ENCODE peak calls at places on chromosomes 11 and 22, in seven cellular contexts. S, B, C, K, I, V and Z are unnamed samples.

GRCh38 chr11:121024989-121025388 is 1.1 kb downstream of the TBCEL start:
- DNase-seq in B (peak), C (no peak), K (no peak), V (no peak), I (no peak), S (peak), Z (peak)

GRCh38 chr22:25012743-25013142 is 60.2 kb downstream of the KIAA1671 start:
- DNase-seq in V (no peak), S (no peak), B (no peak), I (no peak), C (no peak), K (no peak), Z (no peak)

GRCh38 chr11:23990346-23990745 is 506.5 kb upstream of the LUZP2 start:
- DNase-seq in V (no peak), B (no peak), I (no peak), S (no peak), K (no peak), C (no peak), Z (no peak)

GRCh38 chr11:48148749-48149148 is 67.9 kb upstream of the OR4B1 start:
- DNase-seq in V (no peak), C (no peak), B (no peak), S (no peak), K (no peak), I (no peak), Z (no peak)

GRCh38 chr11:84165139-84165538 is 879.0 kb upstream of the CCDC90B start:
- DNase-seq in V (no peak), C (no peak), I (no peak), S (no peak), B (no peak), K (no peak), Z (no peak)

GRCh38 chr11:67611704-67612587 is 5.2 kb downstream of the NDUFV1 start:
- DNase-seq in C (peak), K (no peak), S (no peak), B (no peak), I (no peak), V (no peak), Z (no peak)

GRCh38 chr11:113675565-113675964 is 30.5 kb downstream of the TMPRSS5 start:
- DNase-seq in K (no peak), S (no peak), B (no peak), C (no peak), V (no peak), I (no peak), Z (no peak)

GRCh38 chr11:122123258-122123929 is 7.4 kb upstream of the BLID start:
- DNase-seq in V (no peak), K (no peak), B (no peak), I (no peak), S (no peak), C (no peak), Z (no peak)

GRCh38 chr11:62548545-62549335 is 2.1 kb upstream of the AHNAK start:
- DNase-seq in S (no peak), B (no peak), V (no peak), I (no peak), C (no peak), K (no peak), Z (peak)

GRCh38 chr11:46338988-46339666 is 8.1 kb upstream of the DGKZ start:
- DNase-seq in B (no peak), C (peak), I (no peak), V (no peak), K (no peak), S (no peak), Z (no peak)

GRCh38 chr22:16961477-16962186 is 46.4 kb downstream of the GAB4 start:
- DNase-seq in B (no peak), K (peak), S (no peak), V (no peak), I (no peak), C (peak), Z (no peak)

GRCh38 chr11:3896644-3897043 is 41.2 kb downstream of the STIM1 start:
- DNase-seq in I (no peak), C (no peak), B (no peak), K (no peak), V (no peak), S (no peak), Z (no peak)

GRCh38 chr11:125999234-125999880 is 53.5 kb downstream of the VSIG10L2 start:
- DNase-seq in V (no peak), K (no peak), C (no peak), B (no peak), I (no peak), S (no peak), Z (no peak)

GRCh38 chr22:20392983-20393704 is 807 bp upstream of the ZNF74 start:
- DNase-seq in K (peak), I (no peak), S (no peak), B (no peak), V (no peak), C (no peak), Z (no peak)

GRCh38 chr11:45314900-45315299 is 28.8 kb upstream of the SYT13 start:
- DNase-seq in I (no peak), S (no peak), C (peak), V (no peak), B (no peak), K (peak), Z (no peak)

GRCh38 chr11:23897453-23898289 is 599.2 kb upstream of the LUZP2 start:
- DNase-seq in K (no peak), I (peak), V (no peak), B (no peak), S (no peak), C (no peak), Z (no peak)

GRCh38 chr22:36344106-36344827 is 43.5 kb downstream of the MYH9 start:
- DNase-seq in C (no peak), K (no peak), S (no peak), I (no peak), V (no peak), B (no peak), Z (no peak)

GRCh38 chr22:27632451-27633295 is 168.9 kb downstream of the MN1 start:
- DNase-seq in B (no peak), S (no peak), I (peak), C (no peak), V (no peak), K (peak), Z (no peak)

GRCh38 chr22:24090581-24090980 is 79.5 kb downstream of the CABIN1 start:
- DNase-seq in C (no peak), V (no peak), B (no peak), I (no peak), K (no peak), S (no peak), Z (no peak)

GRCh38 chr11:113629562-113629961 is 76.5 kb downstream of the TMPRSS5 start:
- DNase-seq in V (no peak), S (no peak), C (peak), K (no peak), B (no peak), I (no peak), Z (no peak)

GRCh38 chr22:32574397-32574796 is 99.8 kb downstream of the FBXO7 start:
- DNase-seq in K (no peak), S (no peak), C (no peak), I (no peak), B (no peak), V (no peak), Z (peak)

GRCh38 chr22:20117656-20118571 is 888 bp upstream of the TRMT2A start:
- DNase-seq in K (peak), B (peak), C (no peak), S (peak), I (no peak), V (no peak), Z (no peak)

GRCh38 chr11:40867991-40868685 is 591.3 kb downstream of the LRRC4C start:
- DNase-seq in C (no peak), I (no peak), B (no peak), K (no peak), V (no peak), S (no peak), Z (no peak)

GRCh38 chr11:83159901-83160865 is 3.3 kb downstream of the PCF11 start:
- DNase-seq in V (no peak), B (no peak), I (no peak), C (no peak), S (no peak), K (no peak), Z (no peak)

GRCh38 chr22:46583571-46583970 is 36.6 kb upstream of the GRAMD4 start:
- DNase-seq in K (no peak), C (no peak), V (no peak), I (no peak), S (no peak), B (no peak), Z (no peak)

GRCh38 chr11:118789501-118790356 is 1.2 kb downstream of the DDX6 start:
- DNase-seq in V (peak), B (no peak), K (peak), I (no peak), S (no peak), C (peak), Z (no peak)

GRCh38 chr22:17910561-17911311 is 113.6 kb downstream of the MICAL3 start:
- DNase-seq in I (peak), K (peak), C (peak), B (no peak), V (no peak), S (no peak), Z (no peak)

GRCh38 chr22:16601437-16602223 is 9.0 kb upstream of the CCT8L2 start:
- DNase-seq in C (no peak), V (no peak), K (peak), S (no peak), I (no peak), B (no peak), Z (no peak)

GRCh38 chr11:105609832-105610781 is at the start of gene GRIA4:
- DNase-seq in V (no peak), B (no peak), C (peak), K (no peak), S (no peak), I (peak), Z (no peak)

GRCh38 chr22:37303821-37304274 is 21.5 kb downstream of the CYTH4 start:
- DNase-seq in I (no peak), C (no peak), S (no peak), B (no peak), V (no peak), K (peak), Z (peak)

GRCh38 chr11:107856180-107856980 is 2.2 kb downstream of the SLC35F2 start:
- DNase-seq in C (no peak), S (no peak), K (no peak), V (no peak), I (no peak), B (no peak), Z (no peak)

GRCh38 chr11:120203626-120204025 is 7.2 kb upstream of the OAF start:
- DNase-seq in S (no peak), K (no peak), C (no peak), B (no peak), V (no peak), I (no peak), Z (no peak)

GRCh38 chr11:12469451-12469850 is 92.1 kb downstream of the PARVA start:
- DNase-seq in S (no peak), B (no peak), I (no peak), C (no peak), V (no peak), K (no peak), Z (no peak)

GRCh38 chr22:50725597-50725996 is 12.4 kb upstream of the ACR start:
- DNase-seq in B (no peak), K (no peak), S (no peak), I (no peak), V (no peak), C (no peak), Z (no peak)
- TF ChIP-seq TAF1 in B (no peak), K (no peak), S (no peak), I (no peak), V (no peak), C (no peak), Z (no peak)

GRCh38 chr11:77340501-77340900 is 39.0 kb upstream of the GDPD4 start:
- DNase-seq in K (no peak), I (no peak), B (no peak), V (no peak), C (no peak), S (no peak), Z (no peak)

GRCh38 chr11:77347962-77348361 is 46.5 kb upstream of the GDPD4 start:
- DNase-seq in I (no peak), C (no peak), K (no peak), B (no peak), V (no peak), S (no peak), Z (no peak)

GRCh38 chr11:77346906-77347603 is 45.6 kb upstream of the GDPD4 start:
- DNase-seq in S (no peak), V (no peak), I (no peak), K (no peak), B (no peak), C (no peak), Z (no peak)

GRCh38 chr11:77351281-77351905 is 49.9 kb upstream of the GDPD4 start:
- DNase-seq in S (no peak), K (no peak), I (no peak), B (no peak), V (no peak), C (no peak), Z (no peak)

DNA sequence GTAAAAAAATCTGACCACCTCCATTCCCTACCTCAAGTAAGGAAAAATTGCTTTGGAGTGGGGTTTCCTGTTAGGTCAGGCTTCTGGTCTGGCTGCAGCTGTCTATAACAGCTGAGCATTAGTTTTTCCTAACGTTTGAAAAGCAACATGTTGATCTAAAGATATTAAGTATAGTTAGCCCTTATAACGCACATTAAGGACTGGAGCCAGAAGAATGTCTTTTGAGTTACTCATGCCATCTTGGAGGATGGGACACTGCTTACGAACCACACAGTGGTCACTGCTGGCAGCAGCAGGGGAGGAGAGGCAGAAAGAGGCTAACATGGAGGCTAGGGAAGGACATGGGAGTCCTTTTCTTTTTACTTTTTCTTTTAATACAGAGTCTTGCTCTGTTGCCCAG is 44.1 kb upstream of the GDPD4 start:
- DNase-seq in K (no peak), C (no peak), V (no peak), I (no peak), B (no peak), S (no peak), Z (no peak)
- TF ChIP-seq TAF1 in K (no peak), C (no peak), V (no peak), I (no peak), B (no peak), S (no peak), Z (no peak)

GRCh38 chr11:9609002-9609759 is 35.7 kb downstream of the WEE1 start:
- DNase-seq in S (no peak), V (no peak), K (no peak), C (peak), I (no peak), B (no peak), Z (no peak)

GRCh38 chr11:9606799-9607510 is 33.5 kb downstream of the WEE1 start:
- DNase-seq in K (no peak), S (no peak), C (peak), V (no peak), B (no peak), I (no peak), Z (peak)

GRCh38 chr11:9607511-9607899 is 34.0 kb downstream of the WEE1 start:
- DNase-seq in K (no peak), S (no peak), C (no peak), B (no peak), V (no peak), I (no peak), Z (peak)

GRCh38 chr11:9604134-9604533 is 30.7 kb downstream of the WEE1 start:
- DNase-seq in V (no peak), I (no peak), K (no peak), B (no peak), S (no peak), C (no peak), Z (no peak)

GRCh38 chr11:9605742-9606141 is 32.3 kb downstream of the WEE1 start:
- DNase-seq in V (no peak), C (no peak), S (no peak), I (no peak), K (no peak), B (no peak), Z (no peak)
- TF ChIP-seq TAF1 in V (no peak), C (no peak), S (no peak), I (no peak), K (no peak), B (no peak), Z (no peak)

GRCh38 chr11:74490945-74491344 is 2.6 kb downstream of the LIPT2 start:
- DNase-seq in V (no peak), B (no peak), I (no peak), S (no peak), C (no peak), K (no peak), Z (no peak)

GRCh38 chr11:74494916-74495315 is 1.4 kb upstream of the LIPT2 start:
- DNase-seq in S (no peak), K (no peak), B (no peak), I (no peak), V (no peak), C (no peak), Z (no peak)

GRCh38 chr11:74492084-74492483 is 1.4 kb downstream of the LIPT2 start:
- DNase-seq in I (no peak), C (no peak), K (no peak), V (no peak), S (no peak), B (no peak), Z (no peak)

GRCh38 chr11:74492974-74493815 is at the start of gene LIPT2:
- DNase-seq in C (peak), K (peak), V (peak), S (peak), I (peak), B (peak), Z (peak)

DNA sequence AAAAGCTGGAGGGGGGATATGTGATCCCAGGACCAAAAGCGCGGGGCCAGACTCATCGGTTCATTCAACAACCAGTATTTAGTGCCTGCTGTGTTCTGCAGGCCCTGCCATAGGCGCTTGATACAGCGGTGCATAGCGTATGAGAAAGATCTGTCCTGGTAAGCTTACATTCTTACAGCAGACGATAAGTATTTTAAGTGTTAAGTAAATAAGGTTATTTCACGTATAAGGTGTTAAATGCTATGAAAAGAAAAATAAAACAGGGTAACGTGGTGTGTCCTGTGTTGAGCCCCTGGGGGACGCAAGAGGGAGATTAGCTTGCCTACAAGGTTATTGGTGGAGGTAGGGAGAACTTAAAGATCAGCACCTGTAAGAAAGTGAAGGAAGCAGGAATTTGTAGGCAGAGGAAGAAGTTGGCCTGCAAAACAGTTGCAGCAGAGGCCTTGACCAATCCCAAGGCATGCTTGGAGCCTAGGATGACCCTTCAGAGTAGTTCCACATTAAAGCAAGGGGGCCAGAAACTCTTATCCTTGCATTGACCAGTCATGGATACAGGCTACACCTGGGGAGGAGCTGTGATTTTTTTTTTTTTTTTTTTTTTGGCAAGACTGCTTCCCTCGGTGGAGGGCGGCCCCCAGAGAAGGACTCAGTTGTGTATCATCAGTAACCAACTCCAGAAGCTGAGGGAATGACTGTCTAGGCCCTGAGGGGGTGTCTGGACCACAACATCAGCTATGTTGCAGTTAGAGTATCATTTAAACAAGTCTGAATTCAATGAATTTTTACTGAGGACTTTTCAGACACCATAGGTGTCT is 499 bp upstream of the LIPT2 start:
- DNase-seq in K (no peak), B (no peak), I (no peak), V (peak), C (no peak), S (no peak), Z (no peak)
- TF ChIP-seq TAF1 in K (no peak), B (no peak), I (no peak), V (no peak), C (no peak), S (no peak), Z (no peak)

GRCh38 chr11:73077454-73077853 is 64.7 kb downstream of the FCHSD2 start:
- DNase-seq in B (no peak), I (no peak), V (no peak), S (no peak), C (no peak), K (no peak), Z (no peak)
- TF ChIP-seq TAF1 in B (no peak), I (no peak), V (no peak), S (no peak), C (no peak), K (no peak), Z (no peak)

DNA sequence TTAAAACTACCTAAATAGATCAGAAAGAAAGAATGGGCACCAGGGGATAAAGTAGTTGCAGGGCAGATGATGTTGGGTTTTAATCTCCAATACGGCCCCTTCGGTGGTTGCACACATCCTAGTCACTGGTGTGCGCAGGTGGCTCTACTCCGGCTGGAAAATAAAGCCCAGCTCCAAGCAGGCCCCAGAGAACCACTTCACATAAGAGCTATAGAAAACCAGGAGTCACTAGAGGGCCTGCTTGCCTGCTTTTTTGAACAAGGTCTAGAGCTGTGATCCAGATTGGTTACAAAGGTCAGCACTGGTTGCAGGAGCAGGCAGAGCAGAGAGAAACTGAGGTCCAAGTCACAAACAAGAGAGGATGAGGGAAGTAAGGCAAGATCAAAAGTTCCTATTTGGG is 41.5 kb upstream of the MS4A8 start:
- DNase-seq in K (no peak), S (no peak), I (no peak), B (no peak), C (no peak), V (no peak), Z (peak)
- TF ChIP-seq TAF1 in K (no peak), S (no peak), I (no peak), B (no peak), C (no peak), V (no peak), Z (no peak)

DNA sequence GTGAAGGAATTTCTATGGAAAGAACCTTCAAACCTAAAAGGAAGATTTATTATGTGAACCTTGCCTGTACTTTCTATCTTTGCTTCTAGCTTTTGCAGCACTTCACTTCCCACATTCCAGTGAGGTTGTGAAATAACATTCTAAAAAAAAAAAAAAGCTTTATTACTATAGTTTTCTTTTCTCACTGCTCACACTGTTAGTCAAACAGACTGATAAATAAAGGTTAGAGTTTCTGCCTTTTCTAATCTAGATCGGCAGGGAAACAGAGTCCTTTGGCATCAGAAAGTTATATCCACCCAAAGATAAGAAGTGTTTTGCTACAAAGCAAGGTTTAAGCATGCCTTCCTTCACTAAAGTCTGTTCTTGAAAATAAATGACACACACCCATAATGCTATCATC is 2.8 kb downstream of the AAMDC start:
- DNase-seq in C (no peak), B (no peak), K (no peak), I (no peak), S (no peak), V (no peak), Z (peak)
- TF ChIP-seq TAF1 in C (no peak), B (no peak), K (no peak), I (no peak), S (no peak), V (no peak), Z (no peak)

GRCh38 chr11:30000986-30001385 is 15.8 kb downstream of the KCNA4 start:
- DNase-seq in C (no peak), S (no peak), V (no peak), K (no peak), B (no peak), I (no peak), Z (no peak)
- TF ChIP-seq TAF1 in C (no peak), S (no peak), V (no peak), K (no peak), B (no peak), I (no peak), Z (no peak)